ENCODE peak calls at places on chromosomes 13 and 19, in ten cellular contexts. One of them, this sample, is unnamed.

GRCh38 chr13:64553411-64554129 is 2676.6 kb downstream of the PCDH9 start:
- DNase-seq in sigmoid colon: no peak
- DNase-seq in SW 1271: no peak
- DNase-seq in iPS-NIHi11: no peak
- DNase-seq in T-helper 17 cell: no peak
- DNase-seq in fibroblast of villous mesenchyme: no peak
- DNase-seq in activated naive CD8-positive, alpha-beta T cell treated with anti-CD3 and anti-CD28 coated beads, Interleukin-2, amount 10 ng/mL, durations not matched to agents 7 days and 5 days: no peak
- DNase-seq in NCI-H774: no peak
- DNase-seq in GM12865: no peak
- DNase-seq in stimulated activated CD8-positive, alpha-beta memory T cell treated with anti-CD3 and anti-CD28 coated beads, Interleukin-15, amount 100 ng/mL, for 24 hours: no peak
- DNase-seq in this sample: no peak

GRCh38 chr13:46354143-46355087 is 32.6 kb downstream of the RUBCNL start:
- DNase-seq in sigmoid colon: no peak
- DNase-seq in SW 1271: peak
- DNase-seq in iPS-NIHi11: no peak
- DNase-seq in T-helper 17 cell: no peak
- DNase-seq in fibroblast of villous mesenchyme: peak
- DNase-seq in activated naive CD8-positive, alpha-beta T cell treated with anti-CD3 and anti-CD28 coated beads, Interleukin-2, amount 10 ng/mL, durations not matched to agents 7 days and 5 days: no peak
- DNase-seq in NCI-H774: no peak
- DNase-seq in GM12865: peak
- DNase-seq in stimulated activated CD8-positive, alpha-beta memory T cell treated with anti-CD3 and anti-CD28 coated beads, Interleukin-15, amount 100 ng/mL, for 24 hours: no peak
- DNase-seq in this sample: no peak

GRCh38 chr13:89269737-89270136 is 1598.6 kb downstream of the SLITRK5 start:
- DNase-seq in sigmoid colon: no peak
- DNase-seq in SW 1271: no peak
- DNase-seq in iPS-NIHi11: no peak
- DNase-seq in T-helper 17 cell: no peak
- DNase-seq in fibroblast of villous mesenchyme: no peak
- DNase-seq in activated naive CD8-positive, alpha-beta T cell treated with anti-CD3 and anti-CD28 coated beads, Interleukin-2, amount 10 ng/mL, durations not matched to agents 7 days and 5 days: no peak
- DNase-seq in NCI-H774: no peak
- DNase-seq in GM12865: no peak
- DNase-seq in stimulated activated CD8-positive, alpha-beta memory T cell treated with anti-CD3 and anti-CD28 coated beads, Interleukin-15, amount 100 ng/mL, for 24 hours: no peak
- DNase-seq in this sample: no peak

GRCh38 chr19:50663280-50663790 is 14.1 kb downstream of the C19orf81 start:
- DNase-seq in sigmoid colon: no peak
- DNase-seq in SW 1271: no peak
- DNase-seq in iPS-NIHi11: no peak
- DNase-seq in T-helper 17 cell: no peak
- DNase-seq in fibroblast of villous mesenchyme: no peak
- DNase-seq in activated naive CD8-positive, alpha-beta T cell treated with anti-CD3 and anti-CD28 coated beads, Interleukin-2, amount 10 ng/mL, durations not matched to agents 7 days and 5 days: no peak
- DNase-seq in NCI-H774: no peak
- DNase-seq in GM12865: no peak
- DNase-seq in stimulated activated CD8-positive, alpha-beta memory T cell treated with anti-CD3 and anti-CD28 coated beads, Interleukin-15, amount 100 ng/mL, for 24 hours: no peak
- DNase-seq in this sample: no peak

GRCh38 chr19:31314849-31315620 is 34.2 kb downstream of the TSHZ3 start:
- DNase-seq in sigmoid colon: peak
- DNase-seq in SW 1271: no peak
- DNase-seq in iPS-NIHi11: no peak
- DNase-seq in T-helper 17 cell: no peak
- DNase-seq in fibroblast of villous mesenchyme: no peak
- DNase-seq in activated naive CD8-positive, alpha-beta T cell treated with anti-CD3 and anti-CD28 coated beads, Interleukin-2, amount 10 ng/mL, durations not matched to agents 7 days and 5 days: no peak
- DNase-seq in NCI-H774: no peak
- DNase-seq in GM12865: no peak
- DNase-seq in stimulated activated CD8-positive, alpha-beta memory T cell treated with anti-CD3 and anti-CD28 coated beads, Interleukin-15, amount 100 ng/mL, for 24 hours: no peak
- DNase-seq in this sample: no peak

GRCh38 chr19:45468159-45468651 is 409 bp downstream of the FOSB start:
- DNase-seq in sigmoid colon: peak
- DNase-seq in SW 1271: no peak
- DNase-seq in iPS-NIHi11: no peak
- DNase-seq in T-helper 17 cell: peak
- DNase-seq in fibroblast of villous mesenchyme: no peak
- DNase-seq in activated naive CD8-positive, alpha-beta T cell treated with anti-CD3 and anti-CD28 coated beads, Interleukin-2, amount 10 ng/mL, durations not matched to agents 7 days and 5 days: peak
- DNase-seq in NCI-H774: no peak
- DNase-seq in GM12865: peak
- DNase-seq in stimulated activated CD8-positive, alpha-beta memory T cell treated with anti-CD3 and anti-CD28 coated beads, Interleukin-15, amount 100 ng/mL, for 24 hours: no peak
- DNase-seq in this sample: no peak

GRCh38 chr13:114099918-114100445 is 32.4 kb downstream of the RASA3 start:
- DNase-seq in sigmoid colon: peak
- DNase-seq in SW 1271: peak
- DNase-seq in iPS-NIHi11: no peak
- DNase-seq in T-helper 17 cell: no peak
- DNase-seq in fibroblast of villous mesenchyme: peak
- DNase-seq in activated naive CD8-positive, alpha-beta T cell treated with anti-CD3 and anti-CD28 coated beads, Interleukin-2, amount 10 ng/mL, durations not matched to agents 7 days and 5 days: peak
- DNase-seq in NCI-H774: no peak
- DNase-seq in GM12865: no peak
- DNase-seq in stimulated activated CD8-positive, alpha-beta memory T cell treated with anti-CD3 and anti-CD28 coated beads, Interleukin-15, amount 100 ng/mL, for 24 hours: no peak
- DNase-seq in this sample: peak

GRCh38 chr19:53308339-53308811 is 25.2 kb upstream of the ZNF845 start:
- DNase-seq in sigmoid colon: no peak
- DNase-seq in SW 1271: no peak
- DNase-seq in iPS-NIHi11: peak
- DNase-seq in T-helper 17 cell: no peak
- DNase-seq in fibroblast of villous mesenchyme: peak
- DNase-seq in activated naive CD8-positive, alpha-beta T cell treated with anti-CD3 and anti-CD28 coated beads, Interleukin-2, amount 10 ng/mL, durations not matched to agents 7 days and 5 days: peak
- DNase-seq in NCI-H774: peak
- DNase-seq in GM12865: no peak
- DNase-seq in stimulated activated CD8-positive, alpha-beta memory T cell treated with anti-CD3 and anti-CD28 coated beads, Interleukin-15, amount 100 ng/mL, for 24 hours: no peak
- DNase-seq in this sample: no peak

GRCh38 chr19:17879466-17879865 is 7.7 kb downstream of the SLC5A5 start:
- DNase-seq in sigmoid colon: no peak
- DNase-seq in SW 1271: no peak
- DNase-seq in iPS-NIHi11: no peak
- DNase-seq in T-helper 17 cell: no peak
- DNase-seq in fibroblast of villous mesenchyme: no peak
- DNase-seq in activated naive CD8-positive, alpha-beta T cell treated with anti-CD3 and anti-CD28 coated beads, Interleukin-2, amount 10 ng/mL, durations not matched to agents 7 days and 5 days: no peak
- DNase-seq in NCI-H774: no peak
- DNase-seq in GM12865: no peak
- DNase-seq in stimulated activated CD8-positive, alpha-beta memory T cell treated with anti-CD3 and anti-CD28 coated beads, Interleukin-15, amount 100 ng/mL, for 24 hours: no peak
- DNase-seq in this sample: no peak

GRCh38 chr13:79541426-79542049 is 60.6 kb downstream of the NDFIP2 start:
- DNase-seq in sigmoid colon: no peak
- DNase-seq in SW 1271: no peak
- DNase-seq in iPS-NIHi11: peak
- DNase-seq in T-helper 17 cell: no peak
- DNase-seq in fibroblast of villous mesenchyme: peak
- DNase-seq in activated naive CD8-positive, alpha-beta T cell treated with anti-CD3 and anti-CD28 coated beads, Interleukin-2, amount 10 ng/mL, durations not matched to agents 7 days and 5 days: no peak
- DNase-seq in NCI-H774: no peak
- DNase-seq in GM12865: peak
- DNase-seq in stimulated activated CD8-positive, alpha-beta memory T cell treated with anti-CD3 and anti-CD28 coated beads, Interleukin-15, amount 100 ng/mL, for 24 hours: no peak
- DNase-seq in this sample: peak

GRCh38 chr19:41795031-41795461 is 1.3 kb upstream of the CEACAM3 start:
- DNase-seq in sigmoid colon: no peak
- DNase-seq in SW 1271: no peak
- DNase-seq in iPS-NIHi11: peak
- DNase-seq in T-helper 17 cell: peak
- DNase-seq in fibroblast of villous mesenchyme: peak
- DNase-seq in activated naive CD8-positive, alpha-beta T cell treated with anti-CD3 and anti-CD28 coated beads, Interleukin-2, amount 10 ng/mL, durations not matched to agents 7 days and 5 days: no peak
- DNase-seq in NCI-H774: peak
- DNase-seq in GM12865: peak
- DNase-seq in stimulated activated CD8-positive, alpha-beta memory T cell treated with anti-CD3 and anti-CD28 coated beads, Interleukin-15, amount 100 ng/mL, for 24 hours: no peak
- DNase-seq in this sample: peak

GRCh38 chr13:45325806-45326205 is 15.2 kb downstream of the TPT1 start:
- DNase-seq in sigmoid colon: no peak
- DNase-seq in SW 1271: peak
- DNase-seq in iPS-NIHi11: no peak
- DNase-seq in T-helper 17 cell: no peak
- DNase-seq in fibroblast of villous mesenchyme: peak
- DNase-seq in activated naive CD8-positive, alpha-beta T cell treated with anti-CD3 and anti-CD28 coated beads, Interleukin-2, amount 10 ng/mL, durations not matched to agents 7 days and 5 days: no peak
- DNase-seq in NCI-H774: no peak
- DNase-seq in GM12865: no peak
- DNase-seq in stimulated activated CD8-positive, alpha-beta memory T cell treated with anti-CD3 and anti-CD28 coated beads, Interleukin-15, amount 100 ng/mL, for 24 hours: no peak
- DNase-seq in this sample: no peak

GRCh38 chr13:112449545-112449930 is 73.4 kb downstream of the SPACA7 start:
- DNase-seq in sigmoid colon: no peak
- DNase-seq in SW 1271: no peak
- DNase-seq in iPS-NIHi11: no peak
- DNase-seq in T-helper 17 cell: no peak
- DNase-seq in fibroblast of villous mesenchyme: no peak
- DNase-seq in activated naive CD8-positive, alpha-beta T cell treated with anti-CD3 and anti-CD28 coated beads, Interleukin-2, amount 10 ng/mL, durations not matched to agents 7 days and 5 days: no peak
- DNase-seq in NCI-H774: no peak
- DNase-seq in GM12865: no peak
- DNase-seq in stimulated activated CD8-positive, alpha-beta memory T cell treated with anti-CD3 and anti-CD28 coated beads, Interleukin-15, amount 100 ng/mL, for 24 hours: no peak
- DNase-seq in this sample: no peak

GRCh38 chr13:112545866-112546265 is 42.1 kb downstream of the TUBGCP3 start:
- DNase-seq in sigmoid colon: no peak
- DNase-seq in SW 1271: no peak
- DNase-seq in iPS-NIHi11: no peak
- DNase-seq in T-helper 17 cell: no peak
- DNase-seq in fibroblast of villous mesenchyme: peak
- DNase-seq in activated naive CD8-positive, alpha-beta T cell treated with anti-CD3 and anti-CD28 coated beads, Interleukin-2, amount 10 ng/mL, durations not matched to agents 7 days and 5 days: no peak
- DNase-seq in NCI-H774: no peak
- DNase-seq in GM12865: no peak
- DNase-seq in stimulated activated CD8-positive, alpha-beta memory T cell treated with anti-CD3 and anti-CD28 coated beads, Interleukin-15, amount 100 ng/mL, for 24 hours: no peak
- DNase-seq in this sample: no peak

GRCh38 chr19:2428027-2428690 is 773 bp upstream of the TIMM13 start:
- DNase-seq in sigmoid colon: peak
- DNase-seq in SW 1271: no peak
- DNase-seq in iPS-NIHi11: peak
- DNase-seq in T-helper 17 cell: no peak
- DNase-seq in fibroblast of villous mesenchyme: no peak
- DNase-seq in activated naive CD8-positive, alpha-beta T cell treated with anti-CD3 and anti-CD28 coated beads, Interleukin-2, amount 10 ng/mL, durations not matched to agents 7 days and 5 days: no peak
- DNase-seq in NCI-H774: peak
- DNase-seq in GM12865: no peak
- DNase-seq in stimulated activated CD8-positive, alpha-beta memory T cell treated with anti-CD3 and anti-CD28 coated beads, Interleukin-15, amount 100 ng/mL, for 24 hours: no peak
- DNase-seq in this sample: peak

GRCh38 chr19:5128932-5129389 is 160.0 kb downstream of the KDM4B start:
- DNase-seq in sigmoid colon: no peak
- DNase-seq in SW 1271: no peak
- DNase-seq in iPS-NIHi11: no peak
- DNase-seq in T-helper 17 cell: no peak
- DNase-seq in fibroblast of villous mesenchyme: peak
- DNase-seq in activated naive CD8-positive, alpha-beta T cell treated with anti-CD3 and anti-CD28 coated beads, Interleukin-2, amount 10 ng/mL, durations not matched to agents 7 days and 5 days: no peak
- DNase-seq in NCI-H774: no peak
- DNase-seq in GM12865: no peak
- DNase-seq in stimulated activated CD8-positive, alpha-beta memory T cell treated with anti-CD3 and anti-CD28 coated beads, Interleukin-15, amount 100 ng/mL, for 24 hours: no peak
- DNase-seq in this sample: no peak

GRCh38 chr19:31525610-31526147 is 176.4 kb upstream of the TSHZ3 start:
- DNase-seq in sigmoid colon: no peak
- DNase-seq in SW 1271: no peak
- DNase-seq in iPS-NIHi11: no peak
- DNase-seq in T-helper 17 cell: no peak
- DNase-seq in fibroblast of villous mesenchyme: no peak
- DNase-seq in activated naive CD8-positive, alpha-beta T cell treated with anti-CD3 and anti-CD28 coated beads, Interleukin-2, amount 10 ng/mL, durations not matched to agents 7 days and 5 days: no peak
- DNase-seq in NCI-H774: no peak
- DNase-seq in GM12865: no peak
- DNase-seq in stimulated activated CD8-positive, alpha-beta memory T cell treated with anti-CD3 and anti-CD28 coated beads, Interleukin-15, amount 100 ng/mL, for 24 hours: no peak
- DNase-seq in this sample: no peak

GRCh38 chr13:44312898-44313551 is 60.6 kb upstream of the SERP2 start:
- DNase-seq in sigmoid colon: no peak
- DNase-seq in SW 1271: no peak
- DNase-seq in iPS-NIHi11: no peak
- DNase-seq in T-helper 17 cell: no peak
- DNase-seq in fibroblast of villous mesenchyme: peak
- DNase-seq in activated naive CD8-positive, alpha-beta T cell treated with anti-CD3 and anti-CD28 coated beads, Interleukin-2, amount 10 ng/mL, durations not matched to agents 7 days and 5 days: no peak
- DNase-seq in NCI-H774: peak
- DNase-seq in GM12865: no peak
- DNase-seq in stimulated activated CD8-positive, alpha-beta memory T cell treated with anti-CD3 and anti-CD28 coated beads, Interleukin-15, amount 100 ng/mL, for 24 hours: no peak
- DNase-seq in this sample: no peak

GRCh38 chr13:28601581-28601980 is 57.3 kb upstream of the POMP start:
- DNase-seq in sigmoid colon: no peak
- DNase-seq in SW 1271: no peak
- DNase-seq in iPS-NIHi11: no peak
- DNase-seq in T-helper 17 cell: no peak
- DNase-seq in fibroblast of villous mesenchyme: no peak
- DNase-seq in activated naive CD8-positive, alpha-beta T cell treated with anti-CD3 and anti-CD28 coated beads, Interleukin-2, amount 10 ng/mL, durations not matched to agents 7 days and 5 days: no peak
- DNase-seq in NCI-H774: no peak
- DNase-seq in GM12865: no peak
- DNase-seq in stimulated activated CD8-positive, alpha-beta memory T cell treated with anti-CD3 and anti-CD28 coated beads, Interleukin-15, amount 100 ng/mL, for 24 hours: no peak
- DNase-seq in this sample: no peak

GRCh38 chr19:7550987-7551761 is 15.7 kb downstream of the PNPLA6 start:
- DNase-seq in sigmoid colon: peak
- DNase-seq in SW 1271: no peak
- DNase-seq in iPS-NIHi11: peak
- DNase-seq in T-helper 17 cell: no peak
- DNase-seq in fibroblast of villous mesenchyme: peak
- DNase-seq in activated naive CD8-positive, alpha-beta T cell treated with anti-CD3 and anti-CD28 coated beads, Interleukin-2, amount 10 ng/mL, durations not matched to agents 7 days and 5 days: no peak
- DNase-seq in NCI-H774: no peak
- DNase-seq in GM12865: peak
- DNase-seq in stimulated activated CD8-positive, alpha-beta memory T cell treated with anti-CD3 and anti-CD28 coated beads, Interleukin-15, amount 100 ng/mL, for 24 hours: no peak
- DNase-seq in this sample: peak

GRCh38 chr13:44373601-44374347 is at the start of gene SERP2:
- DNase-seq in sigmoid colon: peak
- DNase-seq in SW 1271: no peak
- DNase-seq in iPS-NIHi11: peak
- DNase-seq in T-helper 17 cell: no peak
- DNase-seq in fibroblast of villous mesenchyme: no peak
- DNase-seq in activated naive CD8-positive, alpha-beta T cell treated with anti-CD3 and anti-CD28 coated beads, Interleukin-2, amount 10 ng/mL, durations not matched to agents 7 days and 5 days: peak
- DNase-seq in NCI-H774: no peak
- DNase-seq in GM12865: no peak
- DNase-seq in stimulated activated CD8-positive, alpha-beta memory T cell treated with anti-CD3 and anti-CD28 coated beads, Interleukin-15, amount 100 ng/mL, for 24 hours: no peak
- DNase-seq in this sample: no peak

GRCh38 chr19:16594131-16594586 is 21.9 kb upstream of the SLC35E1 start:
- DNase-seq in sigmoid colon: no peak
- DNase-seq in SW 1271: no peak
- DNase-seq in iPS-NIHi11: no peak
- DNase-seq in T-helper 17 cell: peak
- DNase-seq in fibroblast of villous mesenchyme: no peak
- DNase-seq in activated naive CD8-positive, alpha-beta T cell treated with anti-CD3 and anti-CD28 coated beads, Interleukin-2, amount 10 ng/mL, durations not matched to agents 7 days and 5 days: peak
- DNase-seq in NCI-H774: no peak
- DNase-seq in GM12865: peak
- DNase-seq in stimulated activated CD8-positive, alpha-beta memory T cell treated with anti-CD3 and anti-CD28 coated beads, Interleukin-15, amount 100 ng/mL, for 24 hours: no peak
- DNase-seq in this sample: no peak

This sample was measured in NCI-H345.